ENCODE peak calls at places on chromosomes 12 and 14, in eight cellular contexts. Q is T-cell; M is amniotic epithelial cell; X is EL; F is NCI-H748 treated with DMSO at 0.1 percent for 48 hours; Z is Peyer's patch; E is CD4-positive, alpha-beta T cell; J is activated CD4-positive, alpha-beta T cell treated with anti-CD3 and anti-CD28 coated beads, Interleukin-2, amount 10 ng/mL, durations not matched to agents 7 days and 5 days. A is an unnamed sample.

GRCh38 chr14:88439088-88439487 is 53.6 kb downstream of the SPATA7 start:
- DNase-seq in Q (no peak), M (no peak), X (no peak), F (no peak), Z (no peak), E (no peak), J (no peak), A (no peak)

GRCh38 chr12:122394626-122395194 is 27.8 kb downstream of the CLIP1 start:
- DNase-seq in Q (no peak), M (no peak), X (peak), F (no peak), Z (no peak), E (no peak), J (no peak), A (no peak)

GRCh38 chr12:5615760-5616159 is 183.9 kb downstream of the NTF3 start:
- DNase-seq in Q (no peak), M (no peak), X (no peak), F (no peak), Z (no peak), E (no peak), J (no peak), A (no peak)

GRCh38 chr14:85175556-85175955 is 354.4 kb upstream of the FLRT2 start:
- DNase-seq in Q (no peak), M (peak), X (peak), F (no peak), Z (no peak), E (no peak), J (no peak), A (no peak)

GRCh38 chr14:67166450-67166853 is 22.8 kb upstream of the GARIN2 start:
- DNase-seq in Q (peak), M (peak), X (peak), F (peak), Z (peak), E (no peak), J (peak), A (peak)

GRCh38 chr12:87801860-87802720 is 227.1 kb downstream of the C12orf50 start:
- DNase-seq in Q (no peak), M (no peak), X (peak), F (no peak), Z (no peak), E (no peak), J (no peak), A (no peak)

GRCh38 chr12:27193854-27194544 is 50.1 kb upstream of the STK38L start:
- DNase-seq in Q (no peak), M (peak), X (peak), F (no peak), Z (no peak), E (no peak), J (no peak), A (no peak)

GRCh38 chr14:100654814-100655795 is 67.9 kb upstream of the BEGAIN start:
- DNase-seq in Q (peak), M (no peak), X (no peak), F (no peak), Z (peak), E (peak), J (peak), A (no peak)

GRCh38 chr12:1929241-1929984 is 11.0 kb upstream of the CACNA2D4 start:
- DNase-seq in Q (no peak), M (no peak), X (no peak), F (no peak), Z (no peak), E (no peak), J (no peak), A (no peak)

GRCh38 chr14:85625925-85626585 is 96.1 kb downstream of the FLRT2 start:
- DNase-seq in Q (no peak), M (peak), X (no peak), F (no peak), Z (no peak), E (no peak), J (no peak), A (no peak)

GRCh38 chr14:68762944-68763831 is 29.7 kb downstream of the ZFP36L1 start:
- DNase-seq in Q (no peak), M (peak), X (peak), F (no peak), Z (peak), E (no peak), J (no peak), A (no peak)

GRCh38 chr12:64840949-64841717 is 16.7 kb downstream of the TBC1D30 start:
- DNase-seq in Q (no peak), M (no peak), X (no peak), F (no peak), Z (peak), E (no peak), J (no peak), A (no peak)

GRCh38 chr12:38954119-38954746 is 48.8 kb upstream of the CPNE8 start:
- DNase-seq in Q (no peak), M (no peak), X (no peak), F (no peak), Z (no peak), E (no peak), J (no peak), A (no peak)

GRCh38 chr12:119229837-119230236 is 51.1 kb downstream of the HSPB8 start:
- DNase-seq in Q (no peak), M (peak), X (peak), F (no peak), Z (no peak), E (no peak), J (no peak), A (peak)

GRCh38 chr14:94673071-94673470 is 60.9 kb downstream of the SERPINA3 start:
- DNase-seq in Q (no peak), M (no peak), X (no peak), F (no peak), Z (no peak), E (no peak), J (no peak), A (no peak)

GRCh38 chr12:52056801-52057613 is 5.8 kb downstream of the NR4A1 start:
- DNase-seq in Q (no peak), M (no peak), X (no peak), F (no peak), Z (no peak), E (no peak), J (no peak), A (no peak)

GRCh38 chr12:132084681-132085635 is 59.2 kb downstream of the DDX51 start:
- DNase-seq in Q (no peak), M (peak), X (peak), F (no peak), Z (peak), E (no peak), J (peak), A (peak)

GRCh38 chr14:58637391-58638230 is at the start of gene DACT1:
- DNase-seq in Q (peak), M (peak), X (peak), F (peak), Z (peak), E (peak), J (peak), A (no peak)

GRCh38 chr12:68245071-68246021 is 8.1 kb downstream of the IL22 start:
- DNase-seq in Q (no peak), M (peak), X (no peak), F (no peak), Z (no peak), E (no peak), J (no peak), A (no peak)